ENCODE peak calls at places on chromosomes 1 and 21, in four cellular contexts. One of them, this sample, is unnamed. For H3K4me1, the result is how much of the 10 kb centered on the place peaks cover.

GRCh38 chr1:81232505-81232904 is 568.2 kb upstream of the ADGRL2 start:
- DNase-seq in fibroblast of lung: no peak
- DNase-seq in GM23338: no peak
- DNase-seq in psoas muscle: no peak
- DNase-seq in this sample: no peak

GRCh38 chr1:220251272-220251671 is 21.0 kb downstream of the RAB3GAP2 start:
- DNase-seq in fibroblast of lung: no peak
- DNase-seq in GM23338: no peak
- DNase-seq in psoas muscle: no peak
- DNase-seq in this sample: no peak

GRCh38 chr1:65572701-65573421 is 152.4 kb downstream of the LEPR start:
- DNase-seq in fibroblast of lung: no peak
- DNase-seq in GM23338: no peak
- DNase-seq in psoas muscle: no peak
- DNase-seq in this sample: no peak

GRCh38 chr1:177126267-177126666 is 38.2 kb downstream of the ASTN1 start:
- DNase-seq in fibroblast of lung: no peak
- DNase-seq in GM23338: no peak
- DNase-seq in psoas muscle: no peak
- DNase-seq in this sample: no peak

GRCh38 chr1:23628951-23629387 is 62.6 kb upstream of the RPL11 start:
- DNase-seq in fibroblast of lung: no peak
- DNase-seq in GM23338: no peak
- DNase-seq in psoas muscle: no peak
- DNase-seq in this sample: no peak

GRCh38 chr1:42152119-42152518 is 1.1 kb upstream of the GUCA2B start:
- DNase-seq in fibroblast of lung: no peak
- DNase-seq in GM23338: no peak
- DNase-seq in psoas muscle: no peak
- DNase-seq in this sample: peak

GRCh38 chr21:35738342-35738961 is 321.9 kb downstream of the SETD4 start:
- DNase-seq in fibroblast of lung: peak
- DNase-seq in GM23338: no peak
- DNase-seq in psoas muscle: no peak
- DNase-seq in this sample: peak

GRCh38 chr1:154863702-154864174 is 6.3 kb downstream of the KCNN3 start:
- DNase-seq in fibroblast of lung: peak
- DNase-seq in GM23338: peak
- DNase-seq in psoas muscle: peak
- DNase-seq in this sample: no peak

GRCh38 chr21:34589511-34590282 is 25.2 kb downstream of the RCAN1 start:
- DNase-seq in fibroblast of lung: no peak
- DNase-seq in GM23338: no peak
- DNase-seq in psoas muscle: no peak
- DNase-seq in this sample: no peak

GRCh38 chr1:201606581-201606980 is 67.7 kb downstream of the NAV1 start:
- DNase-seq in fibroblast of lung: peak
- DNase-seq in GM23338: no peak
- DNase-seq in psoas muscle: no peak
- DNase-seq in this sample: no peak

GRCh38 chr1:85314726-85315125 is 38.3 kb upstream of the BCL10 start:
- DNase-seq in fibroblast of lung: peak
- DNase-seq in GM23338: no peak
- DNase-seq in psoas muscle: no peak
- DNase-seq in this sample: no peak

GRCh38 chr1:179231923-179232322 is 2.4 kb upstream of the ABL2 start:
- DNase-seq in fibroblast of lung: peak
- DNase-seq in GM23338: no peak
- DNase-seq in psoas muscle: no peak
- DNase-seq in this sample: no peak

GRCh38 chr1:155207578-155208405 is at the start of gene THBS3:
- DNase-seq in fibroblast of lung: peak
- DNase-seq in GM23338: peak
- DNase-seq in psoas muscle: peak
- DNase-seq in this sample: no peak

GRCh38 chr21:15138475-15138874 is 73.7 kb upstream of the NRIP1 start:
- DNase-seq in fibroblast of lung: no peak
- DNase-seq in GM23338: no peak
- DNase-seq in psoas muscle: peak
- DNase-seq in this sample: no peak

GRCh38 chr21:27840273-27840672 is 873.4 kb upstream of the ADAMTS5 start:
- DNase-seq in fibroblast of lung: no peak
- DNase-seq in GM23338: no peak
- DNase-seq in psoas muscle: no peak
- DNase-seq in this sample: no peak

GRCh38 chr1:19974822-19975416 is 4.5 kb downstream of the PLA2G2A start:
- DNase-seq in fibroblast of lung: peak
- DNase-seq in GM23338: peak
- DNase-seq in psoas muscle: peak
- DNase-seq in this sample: peak

GRCh38 chr21:23223882-23224281 is 2225.7 kb downstream of the NCAM2 start:
- DNase-seq in fibroblast of lung: no peak
- DNase-seq in GM23338: peak
- DNase-seq in psoas muscle: no peak
- DNase-seq in this sample: no peak

GRCh38 chr1:113255038-113255727 is 135.1 kb upstream of the MAGI3 start:
- DNase-seq in fibroblast of lung: no peak
- DNase-seq in GM23338: peak
- DNase-seq in psoas muscle: no peak
- DNase-seq in this sample: no peak

GRCh38 chr1:8006037-8006963 is 19.8 kb downstream of the ERRFI1 start:
- DNase-seq in fibroblast of lung: peak
- DNase-seq in GM23338: no peak
- DNase-seq in psoas muscle: no peak
- DNase-seq in this sample: no peak

GRCh38 chr1:75308365-75308764 is 174.2 kb downstream of the LHX8 start:
- DNase-seq in fibroblast of lung: no peak
- DNase-seq in GM23338: no peak
- DNase-seq in psoas muscle: no peak
- DNase-seq in this sample: no peak

GRCh38 chr1:21090460-21090859 is 86.2 kb downstream of the EIF4G3 start:
- DNase-seq in fibroblast of lung: no peak
- DNase-seq in GM23338: no peak
- DNase-seq in psoas muscle: no peak
- DNase-seq in this sample: no peak
- H3K4me1 ChIP-seq in fibroblast of lung: under half
- H3K4me1 ChIP-seq in GM23338: under half
- H3K4me1 ChIP-seq in psoas muscle: under half
- H3K4me1 ChIP-seq in this sample: under half

GRCh38 chr1:32263744-32264143 is 12.7 kb downstream of the LCK start:
- DNase-seq in fibroblast of lung: no peak
- DNase-seq in GM23338: no peak
- DNase-seq in psoas muscle: no peak
- DNase-seq in this sample: no peak
- H3K4me3 ChIP-seq in fibroblast of lung: no peak
- H3K4me3 ChIP-seq in GM23338: no peak
- H3K4me3 ChIP-seq in psoas muscle: no peak
- H3K4me3 ChIP-seq in this sample: no peak

DNA sequence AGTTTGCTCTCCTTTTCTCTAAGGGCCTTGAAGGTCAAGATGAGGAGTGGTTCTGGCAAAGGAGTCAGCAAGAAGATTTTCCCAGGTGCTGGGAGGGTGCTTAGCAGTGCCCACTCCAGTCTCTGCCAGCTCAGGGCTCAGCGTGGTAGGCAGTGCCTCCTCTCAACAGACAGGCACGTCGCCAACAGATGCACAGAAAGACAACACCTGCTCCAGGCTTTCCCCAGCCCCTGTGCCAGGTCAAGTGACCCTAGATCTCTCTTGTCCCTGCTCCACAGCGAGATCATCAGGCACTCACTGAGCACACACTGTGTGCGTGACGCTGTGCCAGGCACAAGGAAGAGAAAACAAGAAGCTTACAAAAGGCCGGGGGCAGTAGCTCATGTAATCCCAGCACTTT is 86.0 kb downstream of the CASZ1 start:
- DNase-seq in fibroblast of lung: no peak
- DNase-seq in GM23338: no peak
- DNase-seq in psoas muscle: peak
- DNase-seq in this sample: no peak
- H3K4me1 ChIP-seq in fibroblast of lung: under half
- H3K4me1 ChIP-seq in GM23338: under half
- H3K4me1 ChIP-seq in psoas muscle: under half
- H3K4me1 ChIP-seq in this sample: under half

GRCh38 chr1:159921700-159922498 is 3.4 kb downstream of the TAGLN2 start:
- DNase-seq in fibroblast of lung: peak
- DNase-seq in GM23338: no peak
- DNase-seq in psoas muscle: no peak
- DNase-seq in this sample: no peak

GRCh38 chr1:159919236-159919865 is 6.0 kb downstream of the TAGLN2 start:
- DNase-seq in fibroblast of lung: no peak
- DNase-seq in GM23338: no peak
- DNase-seq in psoas muscle: no peak
- DNase-seq in this sample: no peak

GRCh38 chr1:159920202-159920601 is 5.1 kb downstream of the TAGLN2 start:
- DNase-seq in fibroblast of lung: no peak
- DNase-seq in GM23338: no peak
- DNase-seq in psoas muscle: no peak
- DNase-seq in this sample: no peak

GRCh38 chr1:159921251-159921650 is 4.1 kb downstream of the TAGLN2 start:
- DNase-seq in fibroblast of lung: peak
- DNase-seq in GM23338: no peak
- DNase-seq in psoas muscle: no peak
- DNase-seq in this sample: no peak

DNA sequence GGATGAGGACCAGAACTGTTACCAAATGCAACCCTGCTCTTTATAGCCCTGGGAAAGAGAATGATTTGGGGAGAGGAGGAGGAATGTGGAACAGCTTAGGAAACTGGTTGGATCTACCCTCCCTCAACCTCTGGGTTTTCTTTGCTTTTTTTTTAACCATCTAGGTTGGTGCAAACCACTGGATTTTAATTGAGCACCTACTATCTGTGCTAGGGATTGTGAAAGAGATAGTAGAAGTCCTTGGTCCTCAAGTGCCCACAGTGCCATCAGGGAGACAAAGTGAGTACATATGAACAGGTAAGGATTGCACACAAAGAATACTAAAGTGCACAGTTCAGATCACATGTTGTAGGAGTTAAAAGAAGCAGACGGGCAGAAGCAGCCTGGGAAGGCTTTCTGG is 4.7 kb downstream of the TAGLN2 start:
- DNase-seq in fibroblast of lung: no peak
- DNase-seq in GM23338: no peak
- DNase-seq in psoas muscle: no peak
- DNase-seq in this sample: no peak
- H3K4me3 ChIP-seq in fibroblast of lung: no peak
- H3K4me3 ChIP-seq in GM23338: no peak
- H3K4me3 ChIP-seq in psoas muscle: no peak
- H3K4me3 ChIP-seq in this sample: no peak

GRCh38 chr1:169483500-169483966 is 2.2 kb downstream of the SLC19A2 start:
- DNase-seq in fibroblast of lung: peak
- DNase-seq in GM23338: no peak
- DNase-seq in psoas muscle: peak
- DNase-seq in this sample: no peak
- H3K4me1 ChIP-seq in fibroblast of lung: under half
- H3K4me1 ChIP-seq in GM23338: half or more
- H3K4me1 ChIP-seq in psoas muscle: half or more
- H3K4me1 ChIP-seq in this sample: under half

DNA sequence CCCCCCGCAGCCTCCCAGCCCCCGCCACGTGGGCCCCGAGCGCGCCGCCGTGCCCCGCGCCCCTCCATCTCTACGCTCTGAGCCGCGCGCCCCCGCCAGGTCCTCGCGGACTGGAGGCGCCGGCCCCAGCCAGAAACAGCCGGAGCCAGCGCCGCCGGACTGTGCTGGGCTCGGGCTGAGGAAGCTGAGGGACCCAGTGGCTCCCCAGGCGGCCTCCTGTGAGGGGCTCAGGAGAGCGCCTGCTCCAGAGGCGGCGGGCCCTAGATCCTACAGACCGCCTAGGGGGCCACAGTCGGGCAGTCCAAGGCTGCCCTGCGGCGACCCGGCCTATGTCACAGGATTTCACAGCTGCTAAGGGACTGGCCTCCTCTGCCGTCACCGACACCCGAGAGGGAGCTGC is 82.1 kb downstream of the NENF start:
- DNase-seq in fibroblast of lung: no peak
- DNase-seq in GM23338: peak
- DNase-seq in psoas muscle: no peak
- DNase-seq in this sample: no peak
- H3K4me3 ChIP-seq in fibroblast of lung: no peak
- H3K4me3 ChIP-seq in GM23338: peak
- H3K4me3 ChIP-seq in psoas muscle: peak
- H3K4me3 ChIP-seq in this sample: no peak

DNA sequence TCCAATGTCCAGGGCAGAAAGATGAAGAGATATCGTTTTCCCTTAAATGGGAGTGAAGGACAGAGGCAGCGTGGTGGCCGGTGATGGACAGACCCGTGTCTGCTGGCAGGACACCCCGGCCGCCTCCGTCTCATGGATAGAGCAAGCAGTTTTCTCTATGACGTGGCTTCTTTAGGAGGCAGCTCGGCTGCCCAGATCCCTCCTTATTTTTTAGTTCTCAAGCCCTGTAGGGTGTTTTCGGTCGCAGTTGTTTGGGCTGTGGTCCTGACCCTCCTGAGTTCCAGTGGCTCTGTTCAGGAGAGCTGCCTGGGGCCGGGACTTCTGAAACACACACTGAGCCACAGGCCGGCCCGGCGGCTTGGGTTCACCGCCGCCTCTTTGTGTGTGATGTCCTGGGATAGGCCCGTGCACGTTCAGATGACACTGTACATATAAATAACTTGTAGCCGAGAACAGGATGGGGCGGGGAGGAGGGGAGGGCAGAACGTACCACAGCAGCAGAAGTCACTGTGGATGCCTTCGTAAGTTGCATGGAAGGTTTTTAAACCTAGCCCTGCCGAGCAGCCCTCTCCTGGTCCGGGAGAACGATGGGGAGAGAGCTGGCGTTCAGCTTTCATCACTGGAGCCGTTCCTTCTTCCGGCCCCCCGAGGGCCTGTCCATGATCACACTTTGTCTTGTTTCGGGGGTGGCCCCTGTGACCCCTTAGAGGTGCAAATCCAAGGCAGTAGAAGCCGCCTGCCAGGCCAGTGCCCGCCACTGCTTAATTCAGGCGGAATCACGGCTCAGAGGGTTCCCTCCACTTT is 65.2 kb downstream of the SIK1 start:
- DNase-seq in fibroblast of lung: no peak
- DNase-seq in GM23338: peak
- DNase-seq in psoas muscle: peak
- DNase-seq in this sample: no peak
- H3K4me1 ChIP-seq in fibroblast of lung: under half
- H3K4me1 ChIP-seq in GM23338: under half
- H3K4me1 ChIP-seq in psoas muscle: under half
- H3K4me1 ChIP-seq in this sample: under half

This sample was measured in PC-9.